ENCODE peak calls at places on chromosomes 5 and 9, in ten cellular contexts. L, P, Q, A, S, R, G, C, H and V are unnamed samples.

GRCh38 chr5:111135946-111136345 is 43.8 kb downstream of the WDR36 start:
- DNase-seq in Q (no peak), P (no peak), L (no peak), H (no peak), A (no peak), G (no peak), S (no peak), R (no peak), C (no peak), V (no peak)

GRCh38 chr9:91360551-91361293 is 996 bp downstream of the AUH start:
- DNase-seq in P (no peak), Q (no peak), L (no peak), A (no peak), R (peak; percentile 21), S (no peak), C (no peak), H (no peak), G (no peak), V (no peak)

GRCh38 chr5:7622498-7622897 is 226.6 kb downstream of the ADCY2 start:
- DNase-seq in L (no peak), R (no peak), H (no peak), C (no peak), Q (no peak), S (no peak), A (no peak), G (no peak), P (no peak), V (no peak)

GRCh38 chr9:118609355-118610044 is 759.7 kb downstream of the BRINP1 start:
- DNase-seq in H (no peak), G (no peak), C (no peak), P (no peak), A (no peak), Q (no peak), S (no peak), R (no peak), L (no peak), V (no peak)

GRCh38 chr5:148443998-148444397 is 60.2 kb downstream of the FBXO38 start:
- DNase-seq in H (no peak), R (peak; percentile 3), C (no peak), Q (no peak), S (peak; percentile 25), L (no peak), A (no peak), G (peak; percentile 28), P (no peak), V (no peak)

GRCh38 chr9:7811679-7812078 is 12.1 kb upstream of the DMAC1 start:
- DNase-seq in G (no peak), H (no peak), A (no peak), S (no peak), C (no peak), L (no peak), P (no peak), R (no peak), Q (no peak), V (no peak)

GRCh38 chr9:72539824-72540347 is 18.5 kb downstream of the TMC1 start:
- DNase-seq in A (no peak), S (no peak), R (no peak), G (no peak), L (no peak), Q (peak; percentile 44), H (no peak), C (no peak), P (no peak), V (no peak)

GRCh38 chr9:6215562-6215961 is at the start of gene IL33:
- DNase-seq in P (no peak), A (no peak), Q (no peak), S (no peak), H (no peak), G (no peak), R (no peak), C (no peak), L (no peak), V (peak; percentile 62)

GRCh38 chr9:20339611-20340010 is 282.7 kb downstream of the MLLT3 start:
- DNase-seq in P (no peak), A (no peak), G (no peak), S (no peak), C (no peak), L (no peak), R (no peak), Q (no peak), H (no peak), V (no peak)

GRCh38 chr5:119158144-119158543 is 87.3 kb downstream of the DMXL1 start:
- DNase-seq in Q (no peak), S (no peak), L (no peak), H (no peak), A (no peak), G (no peak), C (no peak), R (no peak), P (no peak), V (no peak)

GRCh38 chr9:121857941-121858340 is 206.5 kb downstream of the DAB2IP start:
- DNase-seq in P (no peak), G (no peak), C (no peak), R (no peak), Q (peak; percentile 9), L (no peak), A (no peak), S (no peak), H (no peak), V (peak; percentile 54)

GRCh38 chr9:4741365-4742031 is 496 bp upstream of the AK3 start:
- DNase-seq in A (no peak), L (peak; percentile 72), H (no peak), P (peak; percentile 47), C (peak; percentile 79), Q (no peak), G (peak; percentile 61), R (no peak), S (peak; percentile 55), V (no peak)

DNA sequence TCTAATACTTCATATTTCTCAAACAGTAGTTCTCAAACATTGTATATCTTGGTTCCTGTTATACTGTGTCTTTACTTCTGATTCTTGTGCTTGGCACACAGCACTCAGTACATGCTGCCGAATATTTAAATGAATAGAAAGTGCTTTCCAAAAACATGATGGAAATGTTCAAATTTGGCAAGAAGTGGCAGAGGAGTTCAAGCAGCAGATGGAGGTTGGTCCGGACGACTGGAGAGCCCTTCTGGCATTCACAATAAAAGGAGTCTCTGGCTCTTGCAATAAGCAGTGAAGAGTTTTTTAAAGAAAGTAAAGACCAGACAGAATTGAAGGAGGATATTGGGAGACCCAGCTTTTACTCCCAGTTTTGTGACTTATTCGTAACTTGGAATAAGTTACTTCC is 36.3 kb downstream of the TSTD2 start:
- DNase-seq in G (no peak), C (no peak), P (no peak), R (no peak), Q (no peak), A (no peak), S (no peak), L (no peak), H (no peak), V (no peak)
- H3K27ac ChIP-seq in G (no peak overlapping the region), C (no peak overlapping the region), P (peak overlapping the region; percentile 87), R (no peak overlapping the region), Q (no peak overlapping the region), A (peak overlapping the region; percentile 77), S (peak overlapping the region; percentile 19), L (no peak overlapping the region), H (no peak overlapping the region), V (peak overlapping the region; percentile 43)

GRCh38 chr5:140042551-140043507 is at the start of gene NRG2:
- DNase-seq in Q (no peak), A (peak; percentile 92), P (peak; percentile 80), G (peak; percentile 77), C (peak; percentile 86), L (peak; percentile 68), H (peak; percentile 88), S (peak; percentile 63), R (no peak), V (peak; percentile 72)
- TF ChIP-seq CTCF in Q (peak; percentile 20), A (peak; percentile 61), P (peak; percentile 69), G (peak; percentile 66), C (peak; percentile 19), L (peak; percentile 47), H (peak; percentile 39), S (peak; percentile 35), R (peak; percentile 76), V (peak; percentile 65)

DNA sequence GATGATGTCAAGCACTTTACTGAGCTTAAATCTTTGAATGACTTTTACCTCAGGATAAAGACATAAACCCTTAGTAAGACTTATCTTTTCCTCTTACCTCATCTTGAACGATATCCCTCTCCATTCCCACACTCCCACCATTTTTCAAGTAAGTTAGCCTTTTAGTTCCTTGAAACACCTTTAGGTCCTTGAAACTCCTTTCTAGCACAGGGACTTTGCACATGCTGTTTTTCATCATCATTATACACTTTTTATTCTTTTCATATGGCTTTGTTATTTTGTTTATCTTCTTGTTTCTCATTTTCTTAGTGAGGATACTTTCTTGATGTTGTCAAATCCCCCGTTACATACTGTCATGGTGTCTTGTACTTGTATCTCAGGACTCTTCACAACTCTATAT is 24.8 kb downstream of the YTHDC2 start:
- DNase-seq in L (no peak), S (no peak), A (no peak), C (no peak), R (no peak), G (no peak), Q (no peak), H (no peak), P (no peak), V (no peak)
- H3K27ac ChIP-seq in L (no peak overlapping the region), S (no peak overlapping the region), A (no peak overlapping the region), C (no peak overlapping the region), R (no peak overlapping the region), G (no peak overlapping the region), Q (no peak overlapping the region), H (no peak overlapping the region), P (no peak overlapping the region), V (no peak overlapping the region)

DNA sequence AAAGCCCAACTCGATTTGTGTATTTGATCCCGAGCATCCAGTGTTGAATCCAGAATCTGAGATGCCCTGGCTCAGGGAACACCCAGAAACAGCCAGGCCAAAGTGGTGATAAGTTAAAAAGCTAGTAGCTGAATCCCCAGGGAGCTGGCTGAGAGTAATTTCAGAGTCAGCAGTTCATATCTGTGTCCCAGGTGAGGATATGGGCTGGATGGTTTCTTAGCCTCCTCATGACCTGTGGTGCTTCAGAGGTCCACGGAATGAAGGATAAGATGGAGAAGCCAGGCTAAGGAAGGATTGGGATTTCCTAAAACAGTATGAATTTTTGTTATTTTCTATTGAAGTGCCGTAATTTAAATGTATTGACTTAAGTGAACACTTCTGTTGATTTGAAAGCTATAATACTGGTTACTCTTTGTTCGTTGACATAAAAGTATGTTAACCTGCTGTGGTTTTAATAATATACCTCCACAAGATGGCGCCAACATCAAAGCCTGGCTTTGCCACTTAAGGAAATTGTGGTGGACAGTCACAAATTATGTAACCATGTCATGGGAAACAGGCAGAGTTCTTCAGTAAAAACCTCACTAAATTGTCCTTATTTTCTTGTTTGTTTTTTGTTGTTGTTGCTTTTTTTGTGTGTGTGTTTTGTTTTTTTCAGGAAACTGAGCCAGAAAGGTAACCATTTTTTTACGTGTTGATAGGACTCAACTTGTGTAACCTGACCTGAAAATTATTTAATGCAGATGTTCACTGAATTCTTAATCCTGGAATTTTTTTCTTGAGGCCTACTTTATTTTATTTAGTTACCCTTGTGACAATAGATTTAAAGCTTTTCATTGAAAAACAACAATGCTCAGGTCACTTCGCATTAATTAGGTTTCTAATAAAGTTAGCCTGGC is 11.4 kb downstream of the MTAP start:
- DNase-seq in S (peak; percentile 68), C (no peak), A (peak; percentile 57), L (no peak), R (no peak), H (no peak), G (peak; percentile 64), Q (peak; percentile 58), P (peak; percentile 20), V (peak; percentile 76)
- TF ChIP-seq CTCF in S (peak; percentile 80), C (peak; percentile 54), A (peak; percentile 86), L (peak; percentile 79), R (peak; percentile 89), H (peak; percentile 73), G (peak; percentile 70), Q (peak; percentile 90), P (peak; percentile 88), V (peak; percentile 88)